ENCODE peak calls at places on chromosome 13, in six cellular contexts. Z is H9, O is IMR-90, D is neuronal stem cell, V is mesenchymal stem cell, J is H1. I is an unnamed sample.
A peak's percentile ranks its signal among the peaks of the same experiment; 100 is the strongest.

GRCh38 chr13:24052547-24052981 is 108.0 kb upstream of the SPATA13 start:
- DNase-seq in Z (no peak), O (peak; percentile 30), D (no peak), V (peak; percentile 35), J (no peak), I (no peak)

GRCh38 chr13:112064222-112064621 is 2.7 kb upstream of the SOX1 start:
- DNase-seq in Z (no peak), O (no peak), D (no peak), V (no peak), J (no peak), I (no peak)

GRCh38 chr13:36858285-36858684 is 39.3 kb downstream of the RFXAP start:
- DNase-seq in Z (no peak), O (peak; percentile 65), D (no peak), V (peak; percentile 65), J (no peak), I (peak; percentile 15)

GRCh38 chr13:92827503-92827902 is 399.1 kb upstream of the GPC6 start:
- DNase-seq in Z (no peak), O (no peak), D (no peak), V (no peak), J (no peak), I (no peak)

GRCh38 chr13:51676739-51677138 is 92.5 kb downstream of the WDFY2 start:
- DNase-seq in Z (no peak), O (no peak), D (no peak), V (no peak), J (no peak), I (no peak)

GRCh38 chr13:24185591-24186232 is 25.2 kb downstream of the SPATA13 start:
- DNase-seq in Z (no peak), O (peak; percentile 81), D (no peak), V (peak; percentile 45), J (no peak), I (no peak)

GRCh38 chr13:110554227-110554836 is 7.2 kb downstream of the RAB20 start:
- DNase-seq in Z (no peak), O (no peak), D (no peak), V (no peak), J (no peak), I (peak; percentile 59)

GRCh38 chr13:53200075-53200474 is 171.5 kb downstream of the OLFM4 start:
- DNase-seq in Z (no peak), O (no peak), D (no peak), V (no peak), J (no peak), I (no peak)

GRCh38 chr13:44379885-44380284 is 6.3 kb downstream of the SERP2 start:
- DNase-seq in Z (no peak), O (no peak), D (no peak), V (no peak), J (no peak), I (no peak)

GRCh38 chr13:77595166-77595810 is 59.8 kb downstream of the SCEL start:
- DNase-seq in Z (no peak), O (no peak), D (no peak), V (no peak), J (no peak), I (no peak)

GRCh38 chr13:46648166-46648607 is 95.2 kb downstream of the LRCH1 start:
- DNase-seq in Z (no peak), O (peak; percentile 60), D (no peak), V (peak; percentile 63), J (no peak), I (no peak)

GRCh38 chr13:49053899-49054298 is 78.2 kb downstream of the FNDC3A start:
- DNase-seq in Z (no peak), O (no peak), D (no peak), V (no peak), J (no peak), I (peak; percentile 81)

GRCh38 chr13:102960959-102961358 is 105.3 kb downstream of the SLC10A2 start:
- DNase-seq in Z (no peak), O (no peak), D (no peak), V (no peak), J (no peak), I (no peak)

GRCh38 chr13:45941261-45941660 is 89.7 kb upstream of the SIAH3 start:
- DNase-seq in Z (no peak), O (no peak), D (no peak), V (no peak), J (no peak), I (no peak)

GRCh38 chr13:99590519-99591011 is 89.3 kb downstream of the TM9SF2 start:
- DNase-seq in Z (no peak), O (peak; percentile 50), D (no peak), V (no peak), J (no peak), I (no peak)

GRCh38 chr13:59746291-59746962 is 417.3 kb downstream of the DIAPH3 start:
- DNase-seq in Z (no peak), O (peak; percentile 62), D (no peak), V (no peak), J (no peak), I (peak; percentile 46)

GRCh38 chr13:32409561-32410440 is 18.1 kb downstream of the N4BP2L1 start:
- DNase-seq in Z (peak; percentile 83), O (peak; percentile 63), D (no peak), V (peak; percentile 73), J (peak; percentile 69), I (peak; percentile 20)

GRCh38 chr13:31807090-31807541 is 67.8 kb downstream of the RXFP2 start:
- DNase-seq in Z (no peak), O (no peak), D (no peak), V (peak; percentile 26), J (no peak), I (no peak)

GRCh38 chr13:77696006-77696862 is 1.3 kb upstream of the SLAIN1 start:
- DNase-seq in Z (no peak), O (no peak), D (peak; percentile 37), V (no peak), J (no peak), I (peak; percentile 83)

GRCh38 chr13:54394319-54394718 is 1365.7 kb downstream of the OLFM4 start:
- DNase-seq in Z (no peak), O (no peak), D (no peak), V (no peak), J (no peak), I (no peak)

GRCh38 chr13:32225494-32225931 is 89.7 kb downstream of the ZAR1L start:
- DNase-seq in Z (no peak), O (peak; percentile 92), D (no peak), V (peak; percentile 66), J (no peak), I (no peak)

GRCh38 chr13:90156390-90156789 is 1191.1 kb upstream of the MIR17HG start:
- DNase-seq in Z (no peak), O (no peak), D (no peak), V (no peak), J (no peak), I (no peak)

GRCh38 chr13:30396434-30397075 is 25.7 kb upstream of the UBE2L5 start:
- DNase-seq in Z (no peak), O (peak; percentile 19), D (no peak), V (no peak), J (no peak), I (no peak)

GRCh38 chr13:79647518-79647917 is 166.6 kb downstream of the NDFIP2 start:
- DNase-seq in Z (no peak), O (no peak), D (no peak), V (no peak), J (no peak), I (no peak)

GRCh38 chr13:26219726-26220125 is 2.4 kb downstream of the RNF6 start:
- DNase-seq in Z (no peak), O (peak; percentile 29), D (no peak), V (peak; percentile 22), J (no peak), I (no peak)

GRCh38 chr13:97307882-97308624 is 85.9 kb downstream of the MBNL2 start:
- DNase-seq in Z (no peak), O (peak; percentile 68), D (peak; percentile 50), V (peak; percentile 66), J (no peak), I (peak; percentile 59)

DNA sequence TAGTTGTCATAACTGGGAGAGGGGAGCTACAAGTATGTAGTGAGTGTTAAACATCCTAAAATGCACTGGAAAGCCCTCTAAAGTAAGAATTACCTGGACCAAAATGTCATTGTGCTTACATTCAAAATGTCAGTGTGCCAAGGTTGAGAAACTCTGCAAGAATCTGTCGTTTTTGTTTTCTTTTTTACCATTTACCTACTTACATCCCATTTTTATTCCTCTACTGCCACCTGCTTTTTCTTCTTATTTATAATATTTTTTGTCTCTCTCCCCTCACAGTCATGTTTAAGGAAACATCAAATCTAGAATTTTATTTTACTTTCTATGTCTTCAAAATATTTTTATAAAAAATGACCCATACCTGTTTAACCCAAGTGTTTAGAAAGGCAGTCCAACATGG is 226.4 kb downstream of the PCDH17 start:
- DNase-seq in Z (no peak), O (no peak), D (no peak), V (no peak), J (no peak), I (no peak)
- H4K91ac ChIP-seq in Z (no peak overlapping the region), O (no peak overlapping the region), D (no peak overlapping the region), V (no peak overlapping the region), J (no peak overlapping the region), I (no peak overlapping the region)

DNA sequence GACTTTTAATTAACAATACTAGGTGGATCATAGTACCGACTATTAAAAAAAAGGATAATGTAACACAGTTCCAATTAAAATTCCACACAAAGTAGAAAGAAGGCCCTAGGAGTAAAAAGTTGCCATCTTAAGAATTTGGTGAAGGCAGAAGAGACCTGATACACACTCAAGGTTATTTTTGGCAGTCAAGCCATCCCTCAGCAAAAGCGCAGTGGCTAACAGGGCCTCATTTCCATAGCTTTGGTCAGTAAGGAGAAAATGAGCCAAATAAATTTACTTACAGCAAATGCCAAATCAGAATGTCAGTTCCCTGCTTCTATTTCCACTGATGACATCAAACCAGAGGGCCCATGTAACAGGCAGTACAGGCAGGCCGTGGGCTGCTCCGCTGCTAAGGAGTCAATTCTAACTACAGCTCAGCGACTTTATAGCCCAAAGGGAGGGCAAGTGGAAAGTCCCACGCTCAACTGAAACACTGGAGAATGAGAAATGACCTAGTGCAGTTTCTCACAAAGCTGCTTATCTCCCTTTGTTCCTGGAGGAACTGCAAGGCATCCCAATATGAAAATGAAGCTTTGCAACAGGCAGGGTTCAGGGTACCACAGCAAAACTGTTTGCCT is 6.3 kb downstream of the ARGLU1 start:
- DNase-seq in Z (no peak), O (peak; percentile 53), D (no peak), V (peak; percentile 64), J (no peak), I (no peak)
- H3K18ac ChIP-seq in Z (no peak overlapping the region), O (no peak overlapping the region), D (no peak overlapping the region), V (peak overlapping the region; percentile 34), J (no peak overlapping the region), I (no peak overlapping the region)

GRCh38 chr13:106919093-106919492 is 351.2 kb upstream of the ARGLU1 start:
- DNase-seq in Z (no peak), O (no peak), D (no peak), V (peak; percentile 13), J (no peak), I (no peak)

GRCh38 chr13:106917673-106918652 is 350.0 kb upstream of the ARGLU1 start:
- DNase-seq in Z (peak; percentile 81), O (peak; percentile 61), D (peak; percentile 81), V (peak; percentile 74), J (peak; percentile 95), I (peak; percentile 64)

GRCh38 chr13:106917024-106917491 is 349.1 kb upstream of the ARGLU1 start:
- DNase-seq in Z (peak; percentile 38), O (no peak), D (no peak), V (no peak), J (peak; percentile 58), I (no peak)

GRCh38 chr13:106919638-106920037 is 351.7 kb upstream of the ARGLU1 start:
- DNase-seq in Z (no peak), O (no peak), D (no peak), V (no peak), J (no peak), I (no peak)

GRCh38 chr13:106922384-106922783 is 354.4 kb upstream of the ARGLU1 start:
- DNase-seq in Z (no peak), O (no peak), D (no peak), V (no peak), J (no peak), I (no peak)
- H4K91ac ChIP-seq in Z (no peak overlapping the region), O (no peak overlapping the region), D (no peak overlapping the region), V (no peak overlapping the region), J (no peak overlapping the region), I (no peak overlapping the region)

GRCh38 chr13:25214371-25215252 is 42.5 kb upstream of the AMER2 start:
- DNase-seq in Z (no peak), O (peak; percentile 21), D (no peak), V (peak; percentile 7), J (no peak), I (no peak)
- H3K18ac ChIP-seq in Z (no peak overlapping the region), O (no peak overlapping the region), D (no peak overlapping the region), V (no peak overlapping the region), J (no peak overlapping the region), I (no peak overlapping the region)